ENCODE peak calls at places on chromosome 7, in six cellular contexts. Y is HepG2, U is K562, O is H1, Q is HCT116, L is GM12878. J is an unnamed sample.
A peak's percentile ranks its signal among the peaks of the same experiment; 100 is the strongest.

GRCh38 chr7:68491523-68492358 is 1106.5 kb upstream of the AUTS2 start:
- DNase-seq in Y (no peak), Q (no peak), U (no peak), L (no peak), O (no peak), J (no peak)

GRCh38 chr7:26949319-26949718 is 84.9 kb upstream of the SKAP2 start:
- DNase-seq in O (no peak), Y (peak; percentile 86), U (no peak), Q (no peak), L (no peak), J (no peak)

GRCh38 chr7:55546826-55547225 is 25.5 kb downstream of the VOPP1 start:
- DNase-seq in L (no peak), O (no peak), Y (peak; percentile 39), U (no peak), Q (peak; percentile 51), J (no peak)

GRCh38 chr7:77464589-77464988 is 48.4 kb upstream of the GSAP start:
- DNase-seq in L (peak; percentile 55), O (no peak), U (no peak), Q (no peak), Y (no peak), J (no peak)

GRCh38 chr7:102279537-102280400 is 6.9 kb upstream of the SH2B2 start:
- DNase-seq in L (no peak), Q (peak; percentile 27), Y (peak; percentile 65), U (peak; percentile 87), O (peak; percentile 84), J (peak; percentile 81)

GRCh38 chr7:134548877-134549276 is at the start of gene AKR1B15:
- DNase-seq in Q (no peak), L (peak; percentile 62), O (no peak), U (no peak), Y (no peak), J (no peak)

GRCh38 chr7:48781783-48782182 is 142.6 kb upstream of the CDC14C start:
- DNase-seq in L (no peak), Q (no peak), O (no peak), Y (no peak), U (no peak), J (no peak)

GRCh38 chr7:108046952-108047506 is 44.1 kb upstream of the LAMB1 start:
- DNase-seq in Q (no peak), U (no peak), O (no peak), Y (no peak), L (no peak), J (no peak)

GRCh38 chr7:50306491-50307367 is 2.2 kb downstream of the IKZF1 start:
- DNase-seq in U (no peak), L (no peak), Q (no peak), O (no peak), Y (no peak), J (no peak)

GRCh38 chr7:75064291-75064690 is 9.3 kb downstream of the RCC1L start:
- DNase-seq in Y (no peak), Q (no peak), U (no peak), L (no peak), O (no peak), J (no peak)

GRCh38 chr7:122182081-122182480 is 38.0 kb upstream of the AASS start:
- DNase-seq in U (no peak), Y (no peak), O (no peak), L (no peak), Q (no peak), J (no peak)

GRCh38 chr7:128370491-128370890 is 9.0 kb upstream of the PRRT4 start:
- DNase-seq in O (no peak), Q (no peak), L (no peak), Y (no peak), U (no peak), J (no peak)

GRCh38 chr7:151176401-151176800 is 8.9 kb upstream of the GBX1 start:
- DNase-seq in Q (no peak), Y (no peak), O (no peak), U (no peak), L (no peak), J (no peak)

GRCh38 chr7:157985636-157986035 is 602.0 kb downstream of the PTPRN2 start:
- DNase-seq in Q (no peak), O (no peak), Y (no peak), U (no peak), L (no peak), J (no peak)

GRCh38 chr7:66779669-66780408 is 39.3 kb downstream of the RABGEF1 start:
- DNase-seq in L (no peak), O (no peak), U (no peak), Y (peak; percentile 55), Q (no peak), J (no peak)

GRCh38 chr7:618539-619355 is 99.1 kb upstream of the PDGFA start:
- DNase-seq in Q (no peak), L (no peak), O (no peak), U (no peak), Y (peak; percentile 91), J (no peak)

GRCh38 chr7:123774498-123774897 is 25.7 kb upstream of the WASL start:
- DNase-seq in O (no peak), L (no peak), U (no peak), Y (no peak), Q (no peak), J (no peak)

GRCh38 chr7:20220824-20221547 is 3.8 kb upstream of the MACC1 start:
- DNase-seq in O (no peak), Q (no peak), U (peak; percentile 30), L (no peak), Y (no peak), J (no peak)

GRCh38 chr7:72430531-72430930 is 18.4 kb upstream of the CALN1 start:
- DNase-seq in L (no peak), O (peak; percentile 73), Q (no peak), Y (no peak), U (peak; percentile 30), J (peak; percentile 59)

GRCh38 chr7:79458796-79459195 is 5.3 kb upstream of the MAGI2 start:
- DNase-seq in L (no peak), U (no peak), Q (no peak), Y (no peak), O (no peak), J (no peak)

GRCh38 chr7:75711634-75712494 is 26.9 kb downstream of the HIP1 start:
- DNase-seq in Q (no peak), U (no peak), O (no peak), Y (no peak), L (no peak), J (no peak)

GRCh38 chr7:109529712-109530111 is 960.0 kb downstream of the DNAJB9 start:
- DNase-seq in U (no peak), Q (no peak), Y (no peak), L (no peak), O (no peak), J (peak; percentile 22)

GRCh38 chr7:33061282-33061928 is 1.2 kb downstream of the NT5C3A start:
- DNase-seq in O (no peak), U (no peak), Q (no peak), L (no peak), Y (no peak), J (no peak)

GRCh38 chr7:43201912-43202311 is 89.5 kb downstream of the HECW1 start:
- DNase-seq in O (no peak), Y (no peak), L (no peak), U (no peak), Q (no peak), J (no peak)

GRCh38 chr7:2521952-2522591 is 2.5 kb downstream of the LFNG start:
- DNase-seq in Y (no peak), Q (no peak), U (no peak), O (no peak), L (no peak), J (no peak)

GRCh38 chr7:4631664-4632171 is 50.4 kb upstream of the FOXK1 start:
- DNase-seq in U (peak; percentile 76), O (peak; percentile 52), Y (peak; percentile 84), Q (peak; percentile 85), L (no peak), J (peak; percentile 67)

GRCh38 chr7:20783716-20784310 is 2.9 kb downstream of the SP8 start:
- DNase-seq in L (no peak), U (no peak), O (peak; percentile 64), Q (no peak), Y (no peak), J (peak; percentile 43)

GRCh38 chr7:150335101-150335773 is 6.2 kb downstream of the RARRES2 start:
- DNase-seq in Q (no peak), U (no peak), Y (no peak), L (no peak), O (no peak), J (peak; percentile 64)

GRCh38 chr7:98945852-98946251 is 67.5 kb downstream of the TRRAP start:
- DNase-seq in Y (no peak), L (no peak), O (no peak), U (no peak), Q (no peak), J (no peak)
- TF ChIP-seq ATF3 in Y (no peak), L (no peak), O (no peak), U (no peak), Q (no peak), J (no peak)

GRCh38 chr7:34760271-34760670 is 102.3 kb downstream of the NPSR1 start:
- DNase-seq in U (no peak), O (no peak), Q (no peak), L (no peak), Y (no peak), J (no peak)

GRCh38 chr7:34761627-34762026 is 103.6 kb downstream of the NPSR1 start:
- DNase-seq in O (no peak), L (no peak), Q (no peak), U (no peak), Y (no peak), J (no peak)

GRCh38 chr7:34757570-34758110 is 99.6 kb downstream of the NPSR1 start:
- DNase-seq in U (no peak), Y (no peak), L (no peak), Q (no peak), O (no peak), J (no peak)

GRCh38 chr7:34758111-34758601 is 100.1 kb downstream of the NPSR1 start:
- DNase-seq in L (no peak), U (no peak), Q (no peak), O (no peak), Y (peak; percentile 95), J (no peak)

DNA sequence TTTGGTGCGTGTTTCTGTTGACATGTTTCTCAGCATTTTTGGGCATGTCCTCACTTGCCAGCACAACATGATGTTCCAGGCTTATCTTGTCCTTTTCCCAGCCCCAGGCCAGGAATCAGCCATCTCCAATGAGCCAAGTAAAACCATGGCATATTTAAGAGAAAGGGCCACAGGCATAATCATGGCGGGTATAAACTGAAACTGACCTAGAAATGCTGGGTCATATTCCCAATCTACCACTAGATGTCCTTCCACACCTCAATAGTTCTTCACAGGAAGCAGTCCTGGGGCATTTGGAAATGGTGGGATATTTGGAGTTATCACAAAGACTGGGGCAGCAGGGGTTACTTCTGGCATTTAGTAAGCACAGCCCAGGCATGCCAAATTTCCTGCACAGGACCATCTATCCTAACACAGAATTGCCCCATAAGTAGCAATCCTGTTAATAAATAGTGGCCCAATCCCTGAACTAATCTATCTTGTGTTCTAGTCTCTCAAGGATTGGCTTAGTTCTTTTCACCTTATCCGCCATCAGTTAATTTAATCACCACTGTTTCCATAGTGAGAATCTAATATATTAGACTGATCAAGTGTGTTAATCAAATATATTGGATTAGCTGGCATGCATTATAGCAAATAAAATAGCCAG is 101.6 kb downstream of the NPSR1 start:
- DNase-seq in Y (peak; percentile 61), L (no peak), U (peak; percentile 35), Q (peak; percentile 48), O (no peak), J (no peak)
- TF ChIP-seq ATF3 in Y (no peak), L (no peak), U (no peak), Q (no peak), O (no peak), J (no peak)

GRCh38 chr7:6307762-6308161 is 35.3 kb upstream of the CYTH3 start:
- DNase-seq in L (no peak), U (no peak), O (no peak), Y (peak; percentile 35), Q (no peak), J (no peak)
- TF ChIP-seq ATF3 in L (no peak), U (no peak), O (no peak), Y (no peak), Q (no peak), J (no peak)

GRCh38 chr7:112898432-112899290 is 108.5 kb upstream of the TMEM168 start:
- DNase-seq in O (peak; percentile 62), L (peak; percentile 32), U (peak; percentile 70), Y (peak; percentile 79), Q (peak; percentile 51), J (peak; percentile 70)
- TF ChIP-seq ATF3 in O (no peak), L (no peak), U (no peak), Y (no peak), Q (no peak), J (no peak)